ENCODE peak calls at places on chromosome 7, in ten cellular contexts. Z is lung; C is CD8-positive, alpha-beta T cell; P is uterus; F is esophagus squamous epithelium; N is fibroblast of lung; T is hepatocyte; H is heart right ventricle; A is Peyer's patch; O is stomach. S is an unnamed sample.

GRCh38 chr7:129550673-129551360 is 48.5 kb downstream of the SMKR1 start:
- DNase-seq in Z (no peak), O (no peak), H (no peak), C (no peak), F (no peak), N (no peak), A (no peak), T (peak; percentile 71), P (no peak), S (peak; percentile 51)

GRCh38 chr7:153640586-153640985 is 411.6 kb upstream of the DPP6 start:
- DNase-seq in T (no peak), F (no peak), N (no peak), H (no peak), P (no peak), Z (no peak), O (no peak), C (no peak), A (no peak), S (no peak)

GRCh38 chr7:22851140-22851539 is 28.5 kb upstream of the TOMM7 start:
- DNase-seq in A (no peak), F (no peak), Z (no peak), O (no peak), P (no peak), N (no peak), C (no peak), T (no peak), H (no peak), S (peak; percentile 17)

GRCh38 chr7:134844200-134844599 is 64.8 kb downstream of the CALD1 start:
- DNase-seq in F (no peak), O (no peak), Z (no peak), A (no peak), P (no peak), C (no peak), N (no peak), T (no peak), H (no peak), S (peak; percentile 69)

GRCh38 chr7:50637725-50638643 is 72.8 kb upstream of the DDC start:
- DNase-seq in C (no peak), A (no peak), T (no peak), P (no peak), N (peak; percentile 32), Z (no peak), O (no peak), H (no peak), F (no peak), S (no peak)

GRCh38 chr7:39238209-39238869 is 260.6 kb downstream of the POU6F2 start:
- DNase-seq in T (no peak), O (no peak), A (no peak), C (no peak), F (no peak), H (no peak), N (no peak), Z (no peak), P (no peak), S (no peak)

GRCh38 chr7:28078036-28078901 is 102.3 kb downstream of the JAZF1 start:
- DNase-seq in A (no peak), F (no peak), C (peak; percentile 43), Z (no peak), P (no peak), N (peak; percentile 36), H (peak; percentile 21), O (peak; percentile 41), T (peak; percentile 53), S (no peak)

GRCh38 chr7:80682744-80683143 is 44.3 kb downstream of the CD36 start:
- DNase-seq in O (no peak), Z (no peak), H (no peak), P (no peak), N (no peak), F (no peak), T (no peak), A (no peak), C (no peak), S (no peak)

GRCh38 chr7:147088916-147089315 is 972.3 kb downstream of the CNTNAP2 start:
- DNase-seq in F (no peak), A (no peak), N (no peak), H (no peak), O (no peak), Z (no peak), T (no peak), P (no peak), C (no peak), S (no peak)

GRCh38 chr7:33054261-33054964 is 8.2 kb downstream of the NT5C3A start:
- DNase-seq in N (peak; percentile 45), A (no peak), O (no peak), C (peak; percentile 13), P (no peak), F (no peak), H (no peak), Z (no peak), T (no peak), S (no peak)

GRCh38 chr7:102993532-102994029 is 80.8 kb downstream of the LRRC17 start:
- DNase-seq in N (peak; percentile 91), T (peak; percentile 32), P (no peak), O (no peak), Z (no peak), H (no peak), F (no peak), A (no peak), C (no peak), S (no peak)

GRCh38 chr7:24882989-24883631 is 96.9 kb downstream of the OSBPL3 start:
- DNase-seq in H (peak; percentile 61), C (no peak), A (no peak), O (no peak), T (no peak), N (peak; percentile 85), P (peak; percentile 32), Z (no peak), F (no peak), S (no peak)

GRCh38 chr7:42574693-42575084 is 337.2 kb downstream of the C7orf25 start:
- DNase-seq in Z (no peak), H (no peak), A (no peak), P (no peak), C (no peak), N (no peak), T (no peak), F (no peak), O (no peak), S (no peak)
- TF ChIP-seq CTCF in Z (no peak), H (no peak), A (no peak), P (no peak), C (no peak), N (no peak), T (peak; percentile 40), F (peak; percentile 11), O (no peak), S (peak; percentile 68)

GRCh38 chr7:6248581-6248980 is 23.8 kb downstream of the CYTH3 start:
- DNase-seq in Z (no peak), C (no peak), F (no peak), P (no peak), N (peak; percentile 86), T (no peak), O (no peak), A (no peak), H (no peak), S (no peak)
- H3K4me1 ChIP-seq in Z (peaks cover 4% of the 10 kb centered on the region), C (no peaks in the 10 kb centered on the region), F (peaks cover 3% of the 10 kb centered on the region), P (no peaks in the 10 kb centered on the region), N (peaks cover 22% of the 10 kb centered on the region), T (peaks cover 17% of the 10 kb centered on the region), O (peaks cover 46% of the 10 kb centered on the region), A (no peaks in the 10 kb centered on the region), H (peaks cover 72% of the 10 kb centered on the region), S (no peaks in the 10 kb centered on the region)

GRCh38 chr7:74522281-74522905 is 68.7 kb downstream of the GTF2IRD1 start:
- DNase-seq in F (no peak), P (no peak), A (no peak), O (no peak), H (no peak), T (no peak), N (no peak), Z (no peak), C (no peak), S (no peak)
- H3K36me3 ChIP-seq in F (peaks cover 16% of the 10 kb centered on the region), P (no peaks in the 10 kb centered on the region), A (no peaks in the 10 kb centered on the region), O (peaks cover 73% of the 10 kb centered on the region), H (no peaks in the 10 kb centered on the region), T (peaks cover 13% of the 10 kb centered on the region), N (peaks cover 2% of the 10 kb centered on the region), Z (peaks cover 10% of the 10 kb centered on the region), C (no peaks in the 10 kb centered on the region), S (peaks cover 67% of the 10 kb centered on the region)

DNA sequence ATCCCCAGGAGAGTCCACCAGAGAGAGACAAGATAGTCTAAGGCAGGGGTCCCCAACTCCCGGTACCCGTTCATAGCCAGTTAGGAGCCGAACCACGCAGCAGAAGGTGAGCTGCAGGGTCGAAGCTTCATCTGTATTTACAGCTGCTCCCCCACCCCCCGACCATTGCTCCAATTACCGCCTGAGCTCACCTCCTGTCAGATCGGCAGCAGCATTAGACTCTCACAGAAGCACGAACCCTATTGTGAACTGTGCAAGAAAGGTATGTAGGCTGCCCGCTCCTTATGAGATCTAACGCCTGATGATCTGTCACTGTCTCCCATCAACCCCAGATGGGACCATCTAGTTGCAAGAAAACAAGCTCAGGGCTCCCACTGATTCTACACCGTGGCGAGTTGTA is 14.6 kb upstream of the AZGP1 start:
- DNase-seq in T (no peak), A (no peak), N (no peak), F (no peak), C (no peak), H (no peak), P (no peak), Z (no peak), O (no peak), S (no peak)
- TF ChIP-seq CTCF in T (no peak), A (no peak), N (no peak), F (no peak), C (no peak), H (no peak), P (no peak), Z (no peak), O (no peak), S (no peak)

GRCh38 chr7:111920329-111920728 is 285.9 kb downstream of the DOCK4 start:
- DNase-seq in C (no peak), F (no peak), O (no peak), Z (no peak), P (no peak), H (no peak), T (no peak), A (no peak), N (no peak), S (no peak)

GRCh38 chr7:111919164-111919563 is 287.0 kb downstream of the DOCK4 start:
- DNase-seq in C (no peak), P (no peak), H (no peak), T (no peak), N (no peak), O (no peak), Z (no peak), A (no peak), F (no peak), S (no peak)

GRCh38 chr7:111918461-111918860 is 287.7 kb downstream of the DOCK4 start:
- DNase-seq in N (no peak), P (no peak), A (no peak), C (no peak), T (no peak), F (no peak), O (no peak), Z (no peak), H (no peak), S (no peak)

GRCh38 chr7:111914287-111914686 is 291.9 kb downstream of the DOCK4 start:
- DNase-seq in N (no peak), T (no peak), F (no peak), H (no peak), O (no peak), Z (no peak), A (no peak), P (no peak), C (no peak), S (no peak)

GRCh38 chr7:111919690-111920179 is 286.5 kb downstream of the DOCK4 start:
- DNase-seq in P (no peak), A (no peak), Z (no peak), C (no peak), O (no peak), N (peak; percentile 84), H (no peak), T (no peak), F (no peak), S (no peak)
- H3K4me1 ChIP-seq in P (no peaks in the 10 kb centered on the region), A (no peaks in the 10 kb centered on the region), Z (no peaks in the 10 kb centered on the region), C (no peaks in the 10 kb centered on the region), O (no peaks in the 10 kb centered on the region), N (no peaks in the 10 kb centered on the region), H (no peaks in the 10 kb centered on the region), T (peaks cover 3% of the 10 kb centered on the region), F (no peaks in the 10 kb centered on the region), S (no peaks in the 10 kb centered on the region)